ENCODE peak calls at places on chromosomes 2 and 18, in ten cellular contexts. H, A, M, I, D, K, B, Y, U and X are unnamed samples.

GRCh38 chr2:117918608-117919007 is 95.3 kb downstream of the CCDC93 start:
- DNase-seq in H (no peak), A (no peak), M (no peak), I (no peak), D (no peak), K (no peak), B (no peak), Y (no peak), U (no peak), X (no peak)

GRCh38 chr18:13376841-13377351 is 158.3 kb downstream of the LDLRAD4 start:
- DNase-seq in H (peak; percentile 50), A (peak; percentile 65), M (no peak), I (no peak), D (no peak), K (no peak), B (no peak), Y (no peak), U (no peak), X (no peak)

GRCh38 chr2:112542123-112542973 is at the start of gene POLR1B:
- DNase-seq in H (peak; percentile 88), A (peak; percentile 91), M (peak; percentile 90), I (peak; percentile 83), D (peak; percentile 87), K (peak; percentile 44), B (peak; percentile 82), Y (peak; percentile 92), U (peak; percentile 79), X (peak; percentile 87)

GRCh38 chr18:80171190-80171872 is 62.3 kb downstream of the ADNP2 start:
- DNase-seq in H (no peak), A (peak; percentile 66), M (peak; percentile 69), I (peak; percentile 53), D (peak; percentile 88), K (no peak), B (peak; percentile 65), Y (peak; percentile 29), U (no peak), X (no peak)

GRCh38 chr2:223549215-223549614 is 52.9 kb downstream of the SCG2 start:
- DNase-seq in H (no peak), A (no peak), M (no peak), I (peak; percentile 95), D (no peak), K (no peak), B (no peak), Y (peak; percentile 65), U (no peak), X (no peak)

GRCh38 chr18:41660654-41661053 is 294.4 kb upstream of the PIK3C3 start:
- DNase-seq in H (no peak), A (no peak), M (no peak), I (no peak), D (no peak), K (no peak), B (no peak), Y (no peak), U (no peak), X (no peak)

GRCh38 chr2:5981241-5982055 is 289.3 kb downstream of the SOX11 start:
- DNase-seq in H (no peak), A (no peak), M (peak; percentile 62), I (peak; percentile 4), D (no peak), K (no peak), B (no peak), Y (no peak), U (no peak), X (no peak)

GRCh38 chr18:3060667-3061580 is 48.0 kb upstream of the LPIN2 start:
- DNase-seq in H (no peak), A (peak; percentile 68), M (no peak), I (no peak), D (no peak), K (no peak), B (no peak), Y (no peak), U (no peak), X (no peak)

GRCh38 chr18:79526468-79527460 is 131.0 kb downstream of the NFATC1 start:
- DNase-seq in H (peak; percentile 79), A (peak; percentile 50), M (no peak), I (no peak), D (peak; percentile 42), K (no peak), B (peak; percentile 53), Y (no peak), U (no peak), X (peak; percentile 37)

GRCh38 chr2:205776139-205776538 is 93.8 kb downstream of the NRP2 start:
- DNase-seq in H (no peak), A (peak; percentile 74), M (peak; percentile 93), I (peak; percentile 46), D (no peak), K (no peak), B (peak; percentile 41), Y (peak; percentile 63), U (no peak), X (peak; percentile 56)

GRCh38 chr2:190867182-190867581 is 13.4 kb upstream of the GLS start:
- DNase-seq in H (no peak), A (no peak), M (no peak), I (peak; percentile 72), D (no peak), K (no peak), B (no peak), Y (no peak), U (no peak), X (no peak)

GRCh38 chr2:65129613-65130439 is at the start of gene RAB1A:
- DNase-seq in H (peak; percentile 100), A (peak; percentile 100), M (peak; percentile 100), I (peak; percentile 100), D (peak; percentile 99), K (peak; percentile 99), B (peak; percentile 100), Y (peak; percentile 100), U (peak; percentile 100), X (peak; percentile 98)
- TF ChIP-seq CTCF in H (peak; percentile 35), A (no peak), M (peak; percentile 43), I (peak; percentile 9), D (peak; percentile 28), K (peak; percentile 31), B (peak; percentile 68), Y (peak; percentile 42), U (no peak), X (no peak)

GRCh38 chr2:23283-23682 is 23.0 kb downstream of the FAM110C start:
- DNase-seq in H (no peak), A (no peak), M (no peak), I (no peak), D (no peak), K (no peak), B (no peak), Y (no peak), U (no peak), X (no peak)
- H3K27ac ChIP-seq in H (no peak overlapping the region), A (no peak overlapping the region), M (no peak overlapping the region), I (no peak overlapping the region), D (no peak overlapping the region), K (no peak overlapping the region), B (no peak overlapping the region), Y (no peak overlapping the region), U (no peak overlapping the region), X (no peak overlapping the region)

GRCh38 chr2:177058747-177059146 is 153.8 kb upstream of the HNRNPA3 start:
- DNase-seq in H (no peak), A (no peak), M (no peak), I (no peak), D (no peak), K (no peak), B (no peak), Y (no peak), U (no peak), X (no peak)

GRCh38 chr2:177059313-177059712 is 153.3 kb upstream of the HNRNPA3 start:
- DNase-seq in H (no peak), A (no peak), M (no peak), I (no peak), D (no peak), K (no peak), B (no peak), Y (no peak), U (no peak), X (no peak)

GRCh38 chr2:177051278-177051677 is 161.3 kb upstream of the HNRNPA3 start:
- DNase-seq in H (no peak), A (no peak), M (no peak), I (no peak), D (no peak), K (no peak), B (no peak), Y (no peak), U (no peak), X (no peak)

DNA sequence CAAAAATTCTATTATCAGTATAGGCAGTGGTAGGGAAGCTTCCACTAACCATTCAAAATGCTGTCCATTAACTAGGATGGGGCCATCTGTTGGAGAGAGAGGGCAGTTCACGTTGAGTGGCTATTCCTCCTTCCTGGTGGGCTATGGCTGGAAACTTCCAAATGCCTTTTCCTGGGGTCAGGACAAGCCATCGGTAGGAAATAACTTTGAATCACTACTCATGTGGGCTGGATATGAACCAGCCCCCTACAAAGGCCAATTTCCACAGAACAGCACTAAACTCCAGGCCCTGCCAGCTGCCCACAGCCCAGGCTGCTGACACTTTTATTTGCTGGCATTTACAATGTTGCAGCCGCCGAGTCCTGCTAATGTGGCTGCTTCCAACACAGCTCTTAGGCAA is 156.1 kb upstream of the HNRNPA3 start:
- DNase-seq in H (peak; percentile 73), A (no peak), M (peak; percentile 50), I (no peak), D (no peak), K (no peak), B (no peak), Y (peak; percentile 5), U (no peak), X (no peak)
- TF ChIP-seq CTCF in H (peak; percentile 37), A (no peak), M (peak; percentile 62), I (no peak), D (no peak), K (no peak), B (no peak), Y (no peak), U (no peak), X (peak; percentile 1)

GRCh38 chr2:30803281-30803680 is 4.0 kb downstream of the CAPN13 start:
- DNase-seq in H (no peak), A (no peak), M (no peak), I (no peak), D (no peak), K (no peak), B (no peak), Y (no peak), U (no peak), X (no peak)

GRCh38 chr2:30802611-30803010 is 4.6 kb downstream of the CAPN13 start:
- DNase-seq in H (no peak), A (no peak), M (no peak), I (no peak), D (no peak), K (no peak), B (no peak), Y (no peak), U (no peak), X (no peak)

GRCh38 chr2:30809938-30810337 is 2.7 kb upstream of the CAPN13 start:
- DNase-seq in H (no peak), A (no peak), M (no peak), I (no peak), D (no peak), K (no peak), B (no peak), Y (no peak), U (no peak), X (no peak)

GRCh38 chr2:30808695-30809094 is 1.4 kb upstream of the CAPN13 start:
- DNase-seq in H (no peak), A (no peak), M (no peak), I (no peak), D (no peak), K (no peak), B (no peak), Y (no peak), U (no peak), X (no peak)

GRCh38 chr2:30807249-30807648 is at the start of gene CAPN13:
- DNase-seq in H (no peak), A (peak; percentile 83), M (peak; percentile 84), I (no peak), D (no peak), K (no peak), B (no peak), Y (no peak), U (no peak), X (no peak)
- H3K27ac ChIP-seq in H (no peak within 1 kb of the TSS), A (peak within 1 kb of the TSS; percentile 65), M (no peak within 1 kb of the TSS), I (no peak within 1 kb of the TSS), D (no peak within 1 kb of the TSS), K (no peak within 1 kb of the TSS), B (no peak within 1 kb of the TSS), Y (no peak within 1 kb of the TSS), U (no peak within 1 kb of the TSS), X (no peak within 1 kb of the TSS)